ENCODE peak calls at places on chromosomes 3 and 15, in seven cellular contexts. One of them, this sample, is unnamed.

GRCh38 chr15:74891469-74891868 is 1.6 kb downstream of the MPI start:
- DNase-seq in T-helper 2 cell: no peak
- DNase-seq in GM12891: no peak
- DNase-seq in dorsolateral prefrontal cortex: no peak
- DNase-seq in cerebellar nuclear complex: no peak
- DNase-seq in stimulated activated CD8-positive, alpha-beta memory T cell treated with anti-CD3 and anti-CD28 coated beads, Interleukin-15, amount 100 ng/mL, for 4 hours: no peak
- DNase-seq in HFFc6: no peak
- DNase-seq in this sample: no peak

GRCh38 chr15:69755571-69756310 is 303.1 kb downstream of the RPLP1 start:
- DNase-seq in HFFc6: no peak
- DNase-seq in GM12891: peak; percentile 50
- DNase-seq in T-helper 2 cell: no peak
- DNase-seq in stimulated activated CD8-positive, alpha-beta memory T cell treated with anti-CD3 and anti-CD28 coated beads, Interleukin-15, amount 100 ng/mL, for 4 hours: peak; percentile 64
- DNase-seq in dorsolateral prefrontal cortex: no peak
- DNase-seq in cerebellar nuclear complex: no peak
- DNase-seq in this sample: no peak

GRCh38 chr15:74655424-74655823 is 39.8 kb downstream of the CLK3 start:
- DNase-seq in cerebellar nuclear complex: no peak
- DNase-seq in HFFc6: no peak
- DNase-seq in GM12891: no peak
- DNase-seq in dorsolateral prefrontal cortex: no peak
- DNase-seq in T-helper 2 cell: no peak
- DNase-seq in stimulated activated CD8-positive, alpha-beta memory T cell treated with anti-CD3 and anti-CD28 coated beads, Interleukin-15, amount 100 ng/mL, for 4 hours: no peak
- DNase-seq in this sample: no peak

GRCh38 chr3:79217096-79217495 is 550.7 kb downstream of the ROBO1 start:
- DNase-seq in cerebellar nuclear complex: no peak
- DNase-seq in HFFc6: no peak
- DNase-seq in T-helper 2 cell: no peak
- DNase-seq in GM12891: no peak
- DNase-seq in dorsolateral prefrontal cortex: no peak
- DNase-seq in stimulated activated CD8-positive, alpha-beta memory T cell treated with anti-CD3 and anti-CD28 coated beads, Interleukin-15, amount 100 ng/mL, for 4 hours: no peak
- DNase-seq in this sample: no peak

GRCh38 chr3:48466386-48467109 is 20.0 kb downstream of the ATRIP start:
- DNase-seq in cerebellar nuclear complex: no peak
- DNase-seq in HFFc6: no peak
- DNase-seq in stimulated activated CD8-positive, alpha-beta memory T cell treated with anti-CD3 and anti-CD28 coated beads, Interleukin-15, amount 100 ng/mL, for 4 hours: no peak
- DNase-seq in dorsolateral prefrontal cortex: no peak
- DNase-seq in T-helper 2 cell: no peak
- DNase-seq in GM12891: no peak
- DNase-seq in this sample: no peak

GRCh38 chr3:49602877-49603411 is 48.7 kb downstream of the BSN start:
- DNase-seq in HFFc6: no peak
- DNase-seq in GM12891: no peak
- DNase-seq in stimulated activated CD8-positive, alpha-beta memory T cell treated with anti-CD3 and anti-CD28 coated beads, Interleukin-15, amount 100 ng/mL, for 4 hours: peak; percentile 19
- DNase-seq in T-helper 2 cell: no peak
- DNase-seq in cerebellar nuclear complex: no peak
- DNase-seq in dorsolateral prefrontal cortex: peak; percentile 36
- DNase-seq in this sample: no peak

GRCh38 chr3:42549131-42549530 is 32.6 kb downstream of the SEC22C start:
- DNase-seq in dorsolateral prefrontal cortex: no peak
- DNase-seq in GM12891: no peak
- DNase-seq in stimulated activated CD8-positive, alpha-beta memory T cell treated with anti-CD3 and anti-CD28 coated beads, Interleukin-15, amount 100 ng/mL, for 4 hours: no peak
- DNase-seq in HFFc6: no peak
- DNase-seq in T-helper 2 cell: no peak
- DNase-seq in cerebellar nuclear complex: no peak
- DNase-seq in this sample: no peak

GRCh38 chr3:191568206-191568605 is 107.2 kb downstream of the PYDC2 start:
- DNase-seq in dorsolateral prefrontal cortex: no peak
- DNase-seq in cerebellar nuclear complex: no peak
- DNase-seq in stimulated activated CD8-positive, alpha-beta memory T cell treated with anti-CD3 and anti-CD28 coated beads, Interleukin-15, amount 100 ng/mL, for 4 hours: no peak
- DNase-seq in T-helper 2 cell: no peak
- DNase-seq in GM12891: no peak
- DNase-seq in HFFc6: no peak
- DNase-seq in this sample: no peak

GRCh38 chr3:13540332-13540995 is 8.5 kb upstream of the FBLN2 start:
- DNase-seq in GM12891: no peak
- DNase-seq in T-helper 2 cell: no peak
- DNase-seq in HFFc6: no peak
- DNase-seq in cerebellar nuclear complex: no peak
- DNase-seq in stimulated activated CD8-positive, alpha-beta memory T cell treated with anti-CD3 and anti-CD28 coated beads, Interleukin-15, amount 100 ng/mL, for 4 hours: no peak
- DNase-seq in dorsolateral prefrontal cortex: no peak
- DNase-seq in this sample: no peak

GRCh38 chr3:40078590-40078989 is 230.9 kb upstream of the EIF1B start:
- DNase-seq in dorsolateral prefrontal cortex: peak; percentile 38
- DNase-seq in HFFc6: no peak
- DNase-seq in stimulated activated CD8-positive, alpha-beta memory T cell treated with anti-CD3 and anti-CD28 coated beads, Interleukin-15, amount 100 ng/mL, for 4 hours: no peak
- DNase-seq in T-helper 2 cell: no peak
- DNase-seq in GM12891: no peak
- DNase-seq in cerebellar nuclear complex: no peak
- DNase-seq in this sample: no peak

GRCh38 chr15:31464216-31465082 is 137.8 kb downstream of the KLF13 start:
- DNase-seq in dorsolateral prefrontal cortex: no peak
- DNase-seq in T-helper 2 cell: no peak
- DNase-seq in HFFc6: no peak
- DNase-seq in GM12891: no peak
- DNase-seq in stimulated activated CD8-positive, alpha-beta memory T cell treated with anti-CD3 and anti-CD28 coated beads, Interleukin-15, amount 100 ng/mL, for 4 hours: no peak
- DNase-seq in cerebellar nuclear complex: no peak
- DNase-seq in this sample: peak; percentile 33

GRCh38 chr3:71753716-71754609 is at the start of gene GPR27:
- DNase-seq in T-helper 2 cell: no peak
- DNase-seq in dorsolateral prefrontal cortex: no peak
- DNase-seq in cerebellar nuclear complex: no peak
- DNase-seq in HFFc6: no peak
- DNase-seq in GM12891: peak; percentile 27
- DNase-seq in stimulated activated CD8-positive, alpha-beta memory T cell treated with anti-CD3 and anti-CD28 coated beads, Interleukin-15, amount 100 ng/mL, for 4 hours: no peak
- DNase-seq in this sample: no peak

GRCh38 chr15:84883433-84883832 is 1.0 kb upstream of the SLC28A1 start:
- DNase-seq in cerebellar nuclear complex: no peak
- DNase-seq in dorsolateral prefrontal cortex: no peak
- DNase-seq in T-helper 2 cell: no peak
- DNase-seq in GM12891: no peak
- DNase-seq in stimulated activated CD8-positive, alpha-beta memory T cell treated with anti-CD3 and anti-CD28 coated beads, Interleukin-15, amount 100 ng/mL, for 4 hours: no peak
- DNase-seq in HFFc6: no peak
- DNase-seq in this sample: no peak

GRCh38 chr3:47427866-47428265 is 47.0 kb downstream of the PTPN23 start:
- DNase-seq in stimulated activated CD8-positive, alpha-beta memory T cell treated with anti-CD3 and anti-CD28 coated beads, Interleukin-15, amount 100 ng/mL, for 4 hours: no peak
- DNase-seq in dorsolateral prefrontal cortex: no peak
- DNase-seq in HFFc6: no peak
- DNase-seq in GM12891: no peak
- DNase-seq in T-helper 2 cell: no peak
- DNase-seq in cerebellar nuclear complex: no peak
- DNase-seq in this sample: no peak

GRCh38 chr15:85010114-85010471 is 28.4 kb downstream of the PDE8A start:
- DNase-seq in stimulated activated CD8-positive, alpha-beta memory T cell treated with anti-CD3 and anti-CD28 coated beads, Interleukin-15, amount 100 ng/mL, for 4 hours: no peak
- DNase-seq in cerebellar nuclear complex: no peak
- DNase-seq in GM12891: no peak
- DNase-seq in dorsolateral prefrontal cortex: no peak
- DNase-seq in HFFc6: no peak
- DNase-seq in T-helper 2 cell: no peak
- DNase-seq in this sample: no peak

GRCh38 chr3:18655827-18656226 is 230.7 kb upstream of the SATB1 start:
- DNase-seq in stimulated activated CD8-positive, alpha-beta memory T cell treated with anti-CD3 and anti-CD28 coated beads, Interleukin-15, amount 100 ng/mL, for 4 hours: no peak
- DNase-seq in HFFc6: no peak
- DNase-seq in dorsolateral prefrontal cortex: no peak
- DNase-seq in T-helper 2 cell: no peak
- DNase-seq in cerebellar nuclear complex: no peak
- DNase-seq in GM12891: no peak
- DNase-seq in this sample: no peak

GRCh38 chr3:163328680-163329079 is 1749.6 kb downstream of the SI start:
- DNase-seq in HFFc6: no peak
- DNase-seq in T-helper 2 cell: no peak
- DNase-seq in stimulated activated CD8-positive, alpha-beta memory T cell treated with anti-CD3 and anti-CD28 coated beads, Interleukin-15, amount 100 ng/mL, for 4 hours: no peak
- DNase-seq in dorsolateral prefrontal cortex: no peak
- DNase-seq in cerebellar nuclear complex: no peak
- DNase-seq in GM12891: no peak
- DNase-seq in this sample: no peak

GRCh38 chr3:48575366-48575765 is 11.8 kb upstream of the UCN2 start:
- DNase-seq in stimulated activated CD8-positive, alpha-beta memory T cell treated with anti-CD3 and anti-CD28 coated beads, Interleukin-15, amount 100 ng/mL, for 4 hours: no peak
- DNase-seq in T-helper 2 cell: no peak
- DNase-seq in HFFc6: no peak
- DNase-seq in GM12891: no peak
- DNase-seq in dorsolateral prefrontal cortex: no peak
- DNase-seq in cerebellar nuclear complex: no peak
- DNase-seq in this sample: no peak

GRCh38 chr3:43389388-43390254 is 103.3 kb downstream of the SNRK start:
- DNase-seq in GM12891: no peak
- DNase-seq in T-helper 2 cell: no peak
- DNase-seq in dorsolateral prefrontal cortex: no peak
- DNase-seq in HFFc6: no peak
- DNase-seq in stimulated activated CD8-positive, alpha-beta memory T cell treated with anti-CD3 and anti-CD28 coated beads, Interleukin-15, amount 100 ng/mL, for 4 hours: peak; percentile 42
- DNase-seq in cerebellar nuclear complex: no peak
- DNase-seq in this sample: no peak

GRCh38 chr3:107988464-107989156 is 102.2 kb downstream of the CD47 start:
- DNase-seq in cerebellar nuclear complex: no peak
- DNase-seq in GM12891: no peak
- DNase-seq in stimulated activated CD8-positive, alpha-beta memory T cell treated with anti-CD3 and anti-CD28 coated beads, Interleukin-15, amount 100 ng/mL, for 4 hours: no peak
- DNase-seq in HFFc6: peak; percentile 39
- DNase-seq in T-helper 2 cell: no peak
- DNase-seq in dorsolateral prefrontal cortex: no peak
- DNase-seq in this sample: no peak

GRCh38 chr3:14890470-14890869 is 56.9 kb upstream of the NR2C2 start:
- DNase-seq in GM12891: no peak
- DNase-seq in HFFc6: no peak
- DNase-seq in dorsolateral prefrontal cortex: no peak
- DNase-seq in T-helper 2 cell: no peak
- DNase-seq in cerebellar nuclear complex: no peak
- DNase-seq in stimulated activated CD8-positive, alpha-beta memory T cell treated with anti-CD3 and anti-CD28 coated beads, Interleukin-15, amount 100 ng/mL, for 4 hours: no peak
- DNase-seq in this sample: no peak

GRCh38 chr3:40207796-40208195 is 101.7 kb upstream of the EIF1B start:
- DNase-seq in cerebellar nuclear complex: no peak
- DNase-seq in GM12891: no peak
- DNase-seq in stimulated activated CD8-positive, alpha-beta memory T cell treated with anti-CD3 and anti-CD28 coated beads, Interleukin-15, amount 100 ng/mL, for 4 hours: no peak
- DNase-seq in HFFc6: no peak
- DNase-seq in dorsolateral prefrontal cortex: no peak
- DNase-seq in T-helper 2 cell: no peak
- DNase-seq in this sample: no peak